ENCODE peak calls at places on chromosomes 2 and 18, in ten cellular contexts. F is H1; V is Peyer's patch; P is heart right ventricle; S is coronary artery; I is upper lobe of right lung; D is aorta; Q is psoas muscle; K is GM23248; N is effector memory CD4-positive, alpha-beta T cell. Z is an unnamed sample.

GRCh38 chr2:191302459-191303155 is 57.4 kb downstream of the MYO1B start:
- DNase-seq in F (no peak), V (no peak), P (no peak), S (no peak), I (no peak), D (no peak), Q (no peak), K (no peak), N (no peak), Z (no peak)

GRCh38 chr2:234970467-234970866 is 18.6 kb downstream of the SH3BP4 start:
- DNase-seq in F (no peak), V (no peak), P (no peak), S (no peak), I (no peak), D (peak), Q (no peak), K (peak), N (no peak), Z (no peak)

GRCh38 chr2:9793918-9794717 is 49.2 kb upstream of the TAF1B start:
- DNase-seq in F (no peak), V (no peak), P (no peak), S (no peak), I (no peak), D (no peak), Q (no peak), K (no peak), N (no peak), Z (no peak)

GRCh38 chr2:12456293-12457151 is 260.2 kb upstream of the TRIB2 start:
- DNase-seq in F (no peak), V (peak), P (peak), S (peak), I (peak), D (peak), Q (peak), K (peak), N (no peak), Z (peak)

GRCh38 chr2:241950413-241950863 is 80.9 kb downstream of the RTP5 start:
- DNase-seq in F (no peak), V (no peak), P (no peak), S (no peak), I (no peak), D (no peak), Q (no peak), K (no peak), N (no peak), Z (no peak)

GRCh38 chr2:106138904-106139574 is 55.1 kb downstream of the UXS1 start:
- DNase-seq in F (no peak), V (no peak), P (no peak), S (no peak), I (no peak), D (no peak), Q (no peak), K (no peak), N (no peak), Z (no peak)

GRCh38 chr2:231926180-231926741 is at the start of gene NPPC:
- DNase-seq in F (no peak), V (peak), P (peak), S (peak), I (peak), D (peak), Q (peak), K (peak), N (no peak), Z (peak)

GRCh38 chr2:143489135-143489534 is 359.9 kb downstream of the ARHGAP15 start:
- DNase-seq in F (no peak), V (no peak), P (no peak), S (no peak), I (no peak), D (no peak), Q (no peak), K (peak), N (no peak), Z (no peak)

GRCh38 chr2:170005702-170006101 is 172.2 kb upstream of the MYO3B start:
- DNase-seq in F (peak), V (no peak), P (no peak), S (no peak), I (no peak), D (no peak), Q (no peak), K (no peak), N (no peak), Z (no peak)

GRCh38 chr2:26566081-26566375 is 75.1 kb downstream of the CIB4 start:
- DNase-seq in F (no peak), V (peak), P (no peak), S (no peak), I (peak), D (peak), Q (no peak), K (no peak), N (no peak), Z (no peak)

GRCh38 chr2:9382604-9383235 is 40.6 kb downstream of the ITGB1BP1 start:
- DNase-seq in F (no peak), V (peak), P (no peak), S (no peak), I (peak), D (no peak), Q (no peak), K (peak), N (no peak), Z (no peak)

GRCh38 chr18:76505611-76506010 is 10.6 kb upstream of the ZNF516 start:
- DNase-seq in F (no peak), V (no peak), P (no peak), S (no peak), I (no peak), D (no peak), Q (no peak), K (peak), N (no peak), Z (no peak)

GRCh38 chr2:17979707-17980106 is 101.2 kb downstream of the KCNS3 start:
- DNase-seq in F (no peak), V (no peak), P (no peak), S (no peak), I (no peak), D (no peak), Q (no peak), K (peak), N (no peak), Z (no peak)

GRCh38 chr18:76495435-76496199 is 575 bp upstream of the ZNF516 start:
- DNase-seq in F (no peak), V (peak), P (peak), S (no peak), I (no peak), D (peak), Q (peak), K (peak), N (no peak), Z (peak)

GRCh38 chr2:195899226-195899625 is 169.4 kb downstream of the DNAH7 start:
- DNase-seq in F (no peak), V (no peak), P (no peak), S (no peak), I (no peak), D (no peak), Q (no peak), K (peak), N (no peak), Z (no peak)

GRCh38 chr2:72148975-72149555 is 1.4 kb upstream of the CYP26B1 start:
- DNase-seq in F (no peak), V (peak), P (peak), S (peak), I (peak), D (peak), Q (peak), K (peak), N (no peak), Z (peak)

GRCh38 chr2:96839875-96840850 is 3.7 kb downstream of the ANKRD23 start:
- DNase-seq in F (no peak), V (no peak), P (no peak), S (no peak), I (no peak), D (no peak), Q (no peak), K (no peak), N (no peak), Z (no peak)

GRCh38 chr2:96837575-96837974 is 6.2 kb downstream of the ANKRD23 start:
- DNase-seq in F (no peak), V (no peak), P (no peak), S (no peak), I (no peak), D (no peak), Q (no peak), K (no peak), N (no peak), Z (no peak)

GRCh38 chr2:96838345-96839287 is 5.2 kb downstream of the ANKRD23 start:
- DNase-seq in F (no peak), V (no peak), P (no peak), S (peak), I (no peak), D (no peak), Q (no peak), K (no peak), N (no peak), Z (no peak)

GRCh38 chr2:96841707-96842495 is 1.9 kb downstream of the ANKRD23 start:
- DNase-seq in F (no peak), V (peak), P (no peak), S (no peak), I (no peak), D (no peak), Q (no peak), K (no peak), N (no peak), Z (no peak)

GRCh38 chr2:96839288-96839874 is 4.4 kb downstream of the ANKRD23 start:
- DNase-seq in F (no peak), V (peak), P (no peak), S (peak), I (peak), D (no peak), Q (peak), K (no peak), N (peak), Z (no peak)
- H3K4me3 ChIP-seq in F (no peak), V (peak), P (no peak), S (no peak), I (peak), D (no peak), Q (peak), K (no peak), N (peak), Z (no peak)

DNA sequence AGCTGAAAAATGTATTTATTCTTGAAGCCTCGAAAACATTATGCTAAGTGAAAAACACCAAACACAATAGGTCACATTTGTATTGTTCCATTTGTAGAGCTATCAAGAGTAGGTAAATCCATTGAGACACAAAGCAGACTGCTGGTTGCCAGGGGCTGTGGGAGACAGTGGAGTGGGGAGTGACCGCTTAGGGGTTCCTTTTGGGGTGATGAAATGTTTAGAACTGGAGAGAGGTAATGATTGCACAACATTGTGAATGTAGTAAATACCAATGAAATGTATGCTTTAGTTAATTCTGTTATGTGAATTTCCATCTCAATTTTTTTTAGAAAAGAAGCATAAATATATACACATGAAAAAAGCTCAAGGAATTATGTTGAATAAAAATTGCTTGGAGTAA is 15.8 kb downstream of the KCTD18 start:
- DNase-seq in F (no peak), V (no peak), P (no peak), S (no peak), I (no peak), D (no peak), Q (no peak), K (no peak), N (no peak), Z (no peak)
- H3K27ac ChIP-seq in F (no peak), V (no peak), P (no peak), S (no peak), I (no peak), D (no peak), Q (no peak), K (no peak), N (no peak), Z (no peak)

GRCh38 chr2:197894751-197895274 is 90.4 kb downstream of the PLCL1 start:
- DNase-seq in F (no peak), V (no peak), P (no peak), S (no peak), I (no peak), D (no peak), Q (no peak), K (no peak), N (no peak), Z (no peak)
- H3K4me3 ChIP-seq in F (no peak), V (no peak), P (no peak), S (no peak), I (no peak), D (no peak), Q (no peak), K (no peak), N (no peak), Z (no peak)

GRCh38 chr18:48611196-48611595 is 72.4 kb downstream of the CTIF start:
- DNase-seq in F (no peak), V (no peak), P (no peak), S (no peak), I (no peak), D (peak), Q (no peak), K (no peak), N (no peak), Z (no peak)

GRCh38 chr18:48612917-48613316 is 74.1 kb downstream of the CTIF start:
- DNase-seq in F (no peak), V (no peak), P (no peak), S (no peak), I (no peak), D (peak), Q (no peak), K (no peak), N (no peak), Z (no peak)

GRCh38 chr18:48612511-48612910 is 73.7 kb downstream of the CTIF start:
- DNase-seq in F (no peak), V (no peak), P (no peak), S (no peak), I (no peak), D (peak), Q (no peak), K (no peak), N (no peak), Z (no peak)

GRCh38 chr18:48613589-48613988 is 74.8 kb downstream of the CTIF start:
- DNase-seq in F (no peak), V (no peak), P (no peak), S (no peak), I (no peak), D (peak), Q (peak), K (no peak), N (no peak), Z (peak)

GRCh38 chr18:48611785-48612480 is 73.1 kb downstream of the CTIF start:
- DNase-seq in F (no peak), V (no peak), P (no peak), S (no peak), I (no peak), D (peak), Q (no peak), K (no peak), N (no peak), Z (no peak)
- H3K27ac ChIP-seq in F (no peak), V (no peak), P (no peak), S (no peak), I (no peak), D (peak), Q (no peak), K (no peak), N (no peak), Z (peak)

GRCh38 chr2:174881678-174882077 is 117.4 kb upstream of the CHRNA1 start:
- DNase-seq in F (no peak), V (no peak), P (no peak), S (no peak), I (no peak), D (no peak), Q (no peak), K (no peak), N (no peak), Z (no peak)

GRCh38 chr2:174873457-174873856 is 109.2 kb upstream of the CHRNA1 start:
- DNase-seq in F (no peak), V (no peak), P (no peak), S (no peak), I (no peak), D (no peak), Q (no peak), K (peak), N (no peak), Z (no peak)

GRCh38 chr2:174874081-174874480 is 109.8 kb upstream of the CHRNA1 start:
- DNase-seq in F (no peak), V (no peak), P (no peak), S (no peak), I (no peak), D (no peak), Q (no peak), K (peak), N (no peak), Z (no peak)

GRCh38 chr2:174877796-174878195 is 113.5 kb upstream of the CHRNA1 start:
- DNase-seq in F (no peak), V (no peak), P (no peak), S (no peak), I (no peak), D (no peak), Q (no peak), K (no peak), N (no peak), Z (no peak)

DNA sequence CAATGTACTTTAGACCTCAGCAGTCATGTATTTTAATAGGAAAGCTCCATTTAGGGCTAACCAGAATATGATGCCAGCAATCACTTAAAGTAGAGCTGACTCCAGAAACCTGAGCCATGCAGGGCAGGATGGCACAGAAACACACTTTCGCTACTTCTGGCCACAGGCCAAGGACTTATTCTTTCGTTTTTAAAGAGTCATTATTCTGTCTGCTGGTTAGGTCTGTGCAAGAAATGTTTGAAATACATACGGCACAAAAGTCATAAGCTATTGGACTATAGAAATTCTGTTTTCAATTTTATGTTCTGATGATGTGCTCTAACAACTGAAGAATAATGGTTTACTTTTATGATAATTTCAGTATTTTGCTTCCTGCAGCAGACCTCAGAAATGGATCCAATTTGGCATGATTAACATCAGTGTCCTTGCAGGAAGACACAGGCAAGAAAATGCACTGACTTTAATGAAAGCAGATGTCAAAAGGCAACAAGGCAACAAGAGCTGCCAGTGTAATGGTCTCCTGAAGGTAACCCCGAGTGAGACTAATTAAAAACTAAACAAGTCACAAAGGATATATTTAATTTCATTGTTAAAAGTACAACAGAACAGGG is 114.4 kb upstream of the CHRNA1 start:
- DNase-seq in F (no peak), V (no peak), P (peak), S (no peak), I (no peak), D (no peak), Q (peak), K (peak), N (no peak), Z (peak)
- H3K4me3 ChIP-seq in F (no peak), V (peak), P (peak), S (peak), I (peak), D (peak), Q (peak), K (peak), N (no peak), Z (peak)

Z was measured in uterus.